ENCODE peak calls at places on chromosome 1, in seven cellular contexts. Q is sigmoid colon, F is HCT116, C is Panc1, N is transverse colon, Y is stomach, S is GM23338. R is an unnamed sample.

GRCh38 chr1:35466120-35466519 is 91.1 kb downstream of the KIAA0319L start:
- DNase-seq in F (no peak), S (no peak), N (no peak), C (no peak), Y (no peak), Q (no peak), R (no peak)

GRCh38 chr1:90964444-90965035 is 57.3 kb downstream of the ZNF644 start:
- DNase-seq in C (peak; percentile 4), S (peak; percentile 33), F (peak; percentile 13), Y (no peak), N (no peak), Q (no peak), R (no peak)

GRCh38 chr1:39387452-39387851 is 104.0 kb upstream of the BMP8A start:
- DNase-seq in N (no peak), Y (no peak), S (no peak), Q (no peak), C (no peak), F (peak; percentile 83), R (no peak)

GRCh38 chr1:197869502-197869890 is 32.9 kb upstream of the C1orf53 start:
- DNase-seq in Q (no peak), S (no peak), N (no peak), C (no peak), Y (no peak), F (no peak), R (no peak)

GRCh38 chr1:185595835-185596667 is 138.1 kb upstream of the HMCN1 start:
- DNase-seq in N (peak; percentile 66), C (peak; percentile 27), S (peak; percentile 81), Y (peak; percentile 58), Q (no peak), F (peak; percentile 51), R (no peak)

GRCh38 chr1:23200885-23201284 is 16.4 kb downstream of the HTR1D start:
- DNase-seq in S (no peak), Q (no peak), F (no peak), C (no peak), Y (no peak), N (no peak), R (no peak)

GRCh38 chr1:57281324-57281723 is 142.5 kb downstream of the DAB1 start:
- DNase-seq in F (no peak), N (no peak), C (no peak), S (no peak), Q (no peak), Y (no peak), R (no peak)

GRCh38 chr1:94246692-94247145 is 9.3 kb upstream of the ARHGAP29 start:
- DNase-seq in F (no peak), S (peak; percentile 29), C (no peak), N (no peak), Q (no peak), Y (no peak), R (no peak)

GRCh38 chr1:64451449-64451848 is 18.5 kb upstream of the CACHD1 start:
- DNase-seq in Q (no peak), Y (no peak), F (no peak), S (no peak), N (no peak), C (no peak), R (no peak)

GRCh38 chr1:22790232-22791008 is 79.8 kb downstream of the EPHB2 start:
- DNase-seq in N (peak; percentile 76), F (no peak), Q (no peak), C (no peak), Y (no peak), S (no peak), R (no peak)

GRCh38 chr1:229018674-229019295 is 252.1 kb upstream of the RAB4A start:
- DNase-seq in Q (no peak), Y (no peak), F (no peak), C (no peak), S (no peak), N (no peak), R (no peak)

GRCh38 chr1:42943166-42943565 is 15.5 kb downstream of the SLC2A1 start:
- DNase-seq in C (no peak), S (no peak), Y (peak; percentile 91), F (peak; percentile 68), Q (peak; percentile 83), N (peak; percentile 89), R (peak; percentile 96)

GRCh38 chr1:53642607-53643006 is 96.4 kb downstream of the GLIS1 start:
- DNase-seq in S (no peak), C (no peak), N (no peak), Y (peak; percentile 17), F (no peak), Q (peak; percentile 29), R (no peak)

GRCh38 chr1:17011439-17012307 is at the start of gene ATP13A2:
- DNase-seq in Q (peak; percentile 85), Y (peak; percentile 89), N (peak; percentile 87), F (peak; percentile 67), S (peak; percentile 98), C (peak; percentile 33), R (peak; percentile 74)

GRCh38 chr1:81010156-81010555 is 790.6 kb upstream of the ADGRL2 start:
- DNase-seq in C (no peak), N (no peak), Y (no peak), Q (no peak), S (no peak), F (no peak), R (no peak)

GRCh38 chr1:211356723-211357418 is 30.2 kb downstream of the TRAF5 start:
- DNase-seq in S (no peak), F (no peak), C (no peak), N (no peak), Q (no peak), Y (no peak), R (no peak)

GRCh38 chr1:107820797-107821196 is 144.2 kb downstream of the VAV3 start:
- DNase-seq in N (no peak), Q (no peak), C (no peak), Y (no peak), S (no peak), F (no peak), R (no peak)

GRCh38 chr1:94048413-94049164 is 72.4 kb downstream of the ABCA4 start:
- DNase-seq in F (no peak), S (peak; percentile 49), C (no peak), Y (no peak), N (no peak), Q (no peak), R (no peak)

GRCh38 chr1:30380625-30380984 is 342.8 kb downstream of the MATN1 start:
- DNase-seq in S (no peak), F (no peak), C (no peak), Y (no peak), N (no peak), Q (no peak), R (no peak)

GRCh38 chr1:186403632-186404031 is 28.0 kb downstream of the ODR4 start:
- DNase-seq in F (no peak), C (no peak), Q (no peak), Y (no peak), S (no peak), N (no peak), R (no peak)

GRCh38 chr1:242784074-242784473 is 259.6 kb upstream of the PLD5 start:
- DNase-seq in S (no peak), N (no peak), Q (no peak), C (no peak), Y (no peak), F (no peak), R (no peak)

GRCh38 chr1:64212023-64212422 is 8.6 kb downstream of the UBE2U start:
- DNase-seq in F (no peak), Y (no peak), Q (no peak), C (no peak), N (no peak), S (no peak), R (no peak)

GRCh38 chr1:225612265-225612664 is 40.7 kb downstream of the ENAH start:
- DNase-seq in Q (no peak), F (no peak), N (no peak), C (no peak), Y (no peak), S (no peak), R (no peak)

GRCh38 chr1:3431266-3431665 is 23.2 kb upstream of the ARHGEF16 start:
- DNase-seq in Q (no peak), Y (no peak), S (peak; percentile 62), N (no peak), C (no peak), F (no peak), R (no peak)

GRCh38 chr1:30419246-30419720 is 304.1 kb downstream of the MATN1 start:
- DNase-seq in Q (peak; percentile 25), S (no peak), N (no peak), F (no peak), C (no peak), Y (no peak), R (peak; percentile 2)

GRCh38 chr1:237938553-237938952 is 47.8 kb upstream of the ZP4 start:
- DNase-seq in C (no peak), N (peak; percentile 11), Q (no peak), F (no peak), Y (no peak), S (peak; percentile 84), R (no peak)

GRCh38 chr1:229140018-229140417 is 130.9 kb upstream of the RAB4A start:
- DNase-seq in C (no peak), S (no peak), Q (no peak), Y (no peak), N (no peak), F (no peak), R (no peak)

GRCh38 chr1:221309711-221310110 is 430.5 kb downstream of the HLX start:
- DNase-seq in S (no peak), C (no peak), N (no peak), F (no peak), Y (no peak), Q (no peak), R (no peak)
- H3K27ac ChIP-seq in S (no peak overlapping the region), C (no peak overlapping the region), N (no peak overlapping the region), F (no peak overlapping the region), Y (no peak overlapping the region), Q (no peak overlapping the region), R (no peak overlapping the region)

GRCh38 chr1:155920717-155921116 is 9.6 kb upstream of the RIT1 start:
- DNase-seq in C (no peak), Y (no peak), N (no peak), F (no peak), Q (no peak), S (no peak), R (no peak)
- TF ChIP-seq POLR2AphosphoS5 in C (no peak), Y (peak; percentile 83), N (no peak), F (no peak), Q (no peak), S (no peak), R (no peak)

DNA sequence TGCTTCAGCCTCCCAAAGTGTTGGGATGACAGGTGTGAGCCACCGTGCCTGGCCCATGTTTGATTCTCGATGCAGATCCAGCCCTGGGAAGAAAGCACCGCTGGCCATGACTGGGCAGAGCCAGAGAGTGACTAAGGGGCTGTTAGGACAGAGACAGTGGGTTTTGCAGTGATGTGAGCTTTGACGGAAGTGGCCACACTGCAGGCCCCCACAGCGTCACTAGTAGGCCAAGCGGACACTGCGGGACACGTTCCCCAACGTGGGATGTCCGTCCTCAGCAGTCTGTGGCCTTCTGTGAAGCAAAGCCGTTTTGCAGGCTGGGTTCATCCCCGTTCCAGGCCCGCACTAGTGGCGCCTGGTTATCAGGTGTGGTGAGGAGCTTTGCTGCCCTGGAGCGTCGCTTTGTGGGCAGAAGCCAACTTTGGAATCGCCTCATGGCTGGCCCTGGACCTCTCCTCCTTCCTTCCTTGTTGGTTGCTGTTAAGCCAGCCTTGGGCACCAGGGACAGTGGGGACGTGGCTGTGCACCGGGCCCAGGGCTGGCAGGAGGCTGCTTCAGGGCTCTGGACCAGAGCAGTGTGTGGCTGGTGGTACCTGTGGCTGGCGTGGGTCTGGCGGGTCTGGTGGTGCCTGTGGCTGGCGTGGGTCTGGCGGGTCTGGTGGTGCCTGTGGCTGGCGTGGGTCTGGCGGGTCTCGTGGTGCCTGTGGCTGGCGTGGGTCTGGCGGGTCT is 41.2 kb downstream of the SKI start:
- DNase-seq in F (no peak), Y (no peak), S (no peak), N (no peak), C (no peak), Q (no peak), R (no peak)
- H3K4me1 ChIP-seq in F (no peaks in the 10 kb centered on the region), Y (peaks cover 96% of the 10 kb centered on the region), S (peaks cover 34% of the 10 kb centered on the region), N (peaks cover 94% of the 10 kb centered on the region), C (peaks cover 28% of the 10 kb centered on the region), Q (peaks cover 98% of the 10 kb centered on the region), R (peaks cover 16% of the 10 kb centered on the region)

GRCh38 chr1:150150511-150151021 is 850 bp downstream of the PLEKHO1 start:
- DNase-seq in F (no peak), C (no peak), Y (no peak), S (peak; percentile 63), Q (peak; percentile 76), N (peak; percentile 37), R (no peak)
- H3K27ac ChIP-seq in F (peak overlapping the region; percentile 53), C (peak overlapping the region; percentile 31), Y (peak overlapping the region; percentile 98), S (no peak overlapping the region), Q (peak overlapping the region; percentile 98), N (peak overlapping the region; percentile 92), R (peak overlapping the region; percentile 87)